ENCODE peak calls at places on chromosome 20, in four cellular contexts. One of them, this sample, is unnamed.
A peak's percentile ranks its signal among the peaks of the same experiment; 100 is the strongest.

GRCh38 chr20:2822073-2822472 is 5.9 kb downstream of the TMEM239 start:
- DNase-seq in GM12878: no peak
- DNase-seq in SK-N-SH: no peak
- DNase-seq in K562: peak; percentile 23
- DNase-seq in this sample: no peak

GRCh38 chr20:58975353-58975752 is 5.7 kb upstream of the NELFCD start:
- DNase-seq in K562: no peak
- DNase-seq in SK-N-SH: no peak
- DNase-seq in GM12878: no peak
- DNase-seq in this sample: no peak

GRCh38 chr20:62405108-62405980 is 1.7 kb downstream of the CABLES2 start:
- DNase-seq in SK-N-SH: peak; percentile 87
- DNase-seq in GM12878: no peak
- DNase-seq in K562: no peak
- DNase-seq in this sample: peak; percentile 68

GRCh38 chr20:39775110-39775509 is 813.0 kb downstream of the DHX35 start:
- DNase-seq in K562: no peak
- DNase-seq in GM12878: no peak
- DNase-seq in SK-N-SH: no peak
- DNase-seq in this sample: no peak

GRCh38 chr20:62678553-62678952 is 30.1 kb upstream of the NTSR1 start:
- DNase-seq in GM12878: no peak
- DNase-seq in SK-N-SH: no peak
- DNase-seq in K562: no peak
- DNase-seq in this sample: no peak

GRCh38 chr20:31987744-31988143 is 19.8 kb downstream of the XKR7 start:
- DNase-seq in SK-N-SH: no peak
- DNase-seq in K562: no peak
- DNase-seq in GM12878: no peak
- DNase-seq in this sample: no peak

GRCh38 chr20:43570496-43570895 is 11.7 kb downstream of the SGK2 start:
- DNase-seq in SK-N-SH: no peak
- DNase-seq in GM12878: no peak
- DNase-seq in K562: no peak
- DNase-seq in this sample: no peak

GRCh38 chr20:49471397-49471796 is 11.1 kb downstream of the KCNB1 start:
- DNase-seq in SK-N-SH: no peak
- DNase-seq in GM12878: no peak
- DNase-seq in K562: no peak
- DNase-seq in this sample: no peak

GRCh38 chr20:36462440-36463211 is 78.7 kb upstream of the MYL9 start:
- DNase-seq in K562: no peak
- DNase-seq in SK-N-SH: peak; percentile 59
- DNase-seq in GM12878: no peak
- DNase-seq in this sample: no peak

DNA sequence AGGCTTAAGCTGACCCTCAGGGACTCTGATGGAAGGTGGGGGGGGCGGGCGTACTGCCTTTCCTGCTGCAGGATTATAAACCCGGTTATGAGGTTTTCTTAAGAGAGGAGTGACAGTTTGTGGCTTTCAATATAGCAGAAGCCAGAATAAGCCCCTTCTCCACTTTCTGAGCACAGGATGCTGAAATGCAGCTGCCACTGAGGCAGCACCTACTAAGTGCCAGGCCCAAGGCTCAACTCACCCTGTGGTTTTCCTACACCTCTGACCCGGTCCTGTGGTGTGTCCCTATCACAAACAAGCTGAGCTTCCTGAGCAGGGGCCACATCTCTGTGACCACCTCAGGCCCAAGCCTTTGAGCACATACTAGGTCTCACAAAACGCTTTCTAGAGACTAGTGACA is 59.6 kb upstream of the NFATC2 start:
- DNase-seq in SK-N-SH: no peak
- DNase-seq in K562: no peak
- DNase-seq in GM12878: no peak
- DNase-seq in this sample: no peak
- TF ChIP-seq USF1 in SK-N-SH: no peak
- TF ChIP-seq USF1 in K562: no peak
- TF ChIP-seq USF1 in GM12878: no peak
- TF ChIP-seq USF1 in this sample: no peak

GRCh38 chr20:34604980-34605788 is 46.7 kb downstream of the MAP1LC3A start:
- DNase-seq in K562: no peak
- DNase-seq in GM12878: no peak
- DNase-seq in SK-N-SH: peak; percentile 48
- DNase-seq in this sample: no peak

GRCh38 chr20:34600892-34601653 is 42.6 kb downstream of the MAP1LC3A start:
- DNase-seq in SK-N-SH: no peak
- DNase-seq in K562: no peak
- DNase-seq in GM12878: no peak
- DNase-seq in this sample: no peak

GRCh38 chr20:34607066-34607465 is 48.5 kb downstream of the MAP1LC3A start:
- DNase-seq in SK-N-SH: no peak
- DNase-seq in GM12878: no peak
- DNase-seq in K562: no peak
- DNase-seq in this sample: no peak
- TF ChIP-seq USF1 in SK-N-SH: no peak
- TF ChIP-seq USF1 in GM12878: no peak
- TF ChIP-seq USF1 in K562: no peak
- TF ChIP-seq USF1 in this sample: no peak

GRCh38 chr20:10488436-10489053 is 53.4 kb downstream of the SLX4IP start:
- DNase-seq in GM12878: no peak
- DNase-seq in K562: no peak
- DNase-seq in SK-N-SH: no peak
- DNase-seq in this sample: no peak

GRCh38 chr20:10489853-10490627 is 54.9 kb downstream of the SLX4IP start:
- DNase-seq in SK-N-SH: no peak
- DNase-seq in K562: no peak
- DNase-seq in GM12878: no peak
- DNase-seq in this sample: no peak

GRCh38 chr20:10490706-10491105 is 55.6 kb downstream of the SLX4IP start:
- DNase-seq in GM12878: no peak
- DNase-seq in K562: no peak
- DNase-seq in SK-N-SH: no peak
- DNase-seq in this sample: no peak

GRCh38 chr20:10483691-10484090 is 48.6 kb downstream of the SLX4IP start:
- DNase-seq in SK-N-SH: no peak
- DNase-seq in K562: no peak
- DNase-seq in GM12878: no peak
- DNase-seq in this sample: no peak

DNA sequence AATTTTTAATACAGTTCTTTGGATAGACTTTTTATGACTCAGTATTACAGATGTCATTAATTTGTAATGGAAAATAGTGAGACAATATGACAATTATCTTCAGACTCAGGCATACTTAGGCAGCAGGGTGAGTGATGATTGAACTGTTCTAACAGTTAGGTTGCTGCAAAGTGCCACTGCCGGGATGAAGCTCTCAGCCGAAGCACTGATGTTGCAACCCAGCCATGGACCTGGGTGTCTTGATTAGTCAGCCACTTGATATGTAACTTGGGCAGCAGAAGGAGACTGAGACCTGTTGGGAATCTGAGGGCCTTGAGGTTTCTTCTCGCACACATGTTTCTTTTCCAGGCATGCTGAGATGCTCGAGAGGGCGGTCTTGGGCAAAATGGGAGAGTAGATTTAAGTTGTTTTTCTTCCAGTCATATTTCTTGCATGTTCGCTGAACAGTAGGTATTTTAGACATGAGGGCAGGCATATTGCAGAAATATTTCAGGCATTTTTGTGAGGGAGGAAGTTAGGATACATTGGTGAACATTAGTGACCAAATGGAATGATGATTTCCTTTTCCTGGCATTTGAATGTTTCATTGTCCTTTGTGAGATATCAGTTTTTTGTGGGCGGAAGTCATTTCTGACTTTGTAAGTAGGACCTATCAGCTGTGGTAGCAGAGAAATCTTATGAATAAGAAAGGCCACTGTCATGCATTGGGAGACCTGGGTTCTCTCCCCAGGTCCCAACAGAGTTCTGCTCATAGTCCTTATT is 52.4 kb downstream of the SLX4IP start:
- DNase-seq in K562: no peak
- DNase-seq in SK-N-SH: no peak
- DNase-seq in GM12878: no peak
- DNase-seq in this sample: no peak
- TF ChIP-seq USF1 in K562: no peak
- TF ChIP-seq USF1 in SK-N-SH: no peak
- TF ChIP-seq USF1 in GM12878: no peak
- TF ChIP-seq USF1 in this sample: no peak

GRCh38 chr20:19823216-19823615 is 65.2 kb downstream of the RIN2 start:
- DNase-seq in K562: no peak
- DNase-seq in SK-N-SH: no peak
- DNase-seq in GM12878: no peak
- DNase-seq in this sample: no peak
- TF ChIP-seq USF1 in K562: no peak
- TF ChIP-seq USF1 in SK-N-SH: no peak
- TF ChIP-seq USF1 in GM12878: no peak
- TF ChIP-seq USF1 in this sample: no peak

GRCh38 chr20:12156252-12156651 is 238.6 kb downstream of the BTBD3 start:
- DNase-seq in K562: no peak
- DNase-seq in GM12878: no peak
- DNase-seq in SK-N-SH: no peak
- DNase-seq in this sample: no peak

GRCh38 chr20:12153616-12154015 is 235.9 kb downstream of the BTBD3 start:
- DNase-seq in GM12878: no peak
- DNase-seq in K562: no peak
- DNase-seq in SK-N-SH: no peak
- DNase-seq in this sample: no peak

GRCh38 chr20:12152996-12153395 is 235.3 kb downstream of the BTBD3 start:
- DNase-seq in SK-N-SH: no peak
- DNase-seq in K562: no peak
- DNase-seq in GM12878: no peak
- DNase-seq in this sample: no peak
- TF ChIP-seq USF1 in SK-N-SH: no peak
- TF ChIP-seq USF1 in K562: no peak
- TF ChIP-seq USF1 in GM12878: no peak
- TF ChIP-seq USF1 in this sample: no peak

GRCh38 chr20:51376121-51376520 is 166.4 kb downstream of the NFATC2 start:
- DNase-seq in SK-N-SH: no peak
- DNase-seq in K562: no peak
- DNase-seq in GM12878: no peak
- DNase-seq in this sample: no peak
- TF ChIP-seq USF1 in SK-N-SH: no peak
- TF ChIP-seq USF1 in K562: peak; percentile 23
- TF ChIP-seq USF1 in GM12878: no peak
- TF ChIP-seq USF1 in this sample: no peak

DNA sequence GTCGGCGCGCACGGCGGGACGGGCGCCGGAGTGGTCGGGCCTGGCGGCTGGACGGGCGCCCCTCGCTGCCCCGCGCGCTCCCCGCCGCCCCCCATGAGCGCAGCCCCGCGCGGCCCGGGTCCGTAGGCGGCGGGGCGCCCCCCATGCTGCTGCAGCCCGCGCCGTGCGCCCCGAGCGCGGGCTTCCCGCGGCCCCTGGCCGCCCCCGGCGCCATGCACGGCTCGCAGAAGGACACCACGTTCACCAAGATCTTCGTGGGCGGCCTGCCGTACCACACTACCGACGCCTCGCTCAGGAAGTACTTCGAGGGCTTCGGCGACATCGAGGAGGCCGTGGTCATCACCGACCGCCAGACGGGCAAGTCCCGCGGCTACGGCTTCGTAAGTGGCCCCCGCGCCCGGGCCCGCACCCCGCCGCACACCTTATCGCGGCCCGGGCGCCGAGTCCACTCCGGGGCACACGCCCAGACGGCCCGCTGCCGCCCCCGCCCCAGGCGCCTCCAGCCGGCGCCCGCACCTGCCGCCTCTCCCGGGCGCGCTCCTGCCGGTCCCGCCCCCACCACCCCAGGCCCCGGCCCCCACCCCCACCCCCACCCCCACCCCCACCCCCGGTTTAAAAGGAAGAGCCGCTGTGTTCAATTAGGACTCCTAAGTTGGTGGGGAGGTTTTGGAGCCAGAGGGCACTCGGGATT is 388 bp downstream of the RBM38 start:
- DNase-seq in GM12878: no peak
- DNase-seq in SK-N-SH: peak; percentile 71
- DNase-seq in K562: peak; percentile 74
- DNase-seq in this sample: no peak
- TF ChIP-seq USF1 in GM12878: no peak
- TF ChIP-seq USF1 in SK-N-SH: no peak
- TF ChIP-seq USF1 in K562: no peak
- TF ChIP-seq USF1 in this sample: no peak

DNA sequence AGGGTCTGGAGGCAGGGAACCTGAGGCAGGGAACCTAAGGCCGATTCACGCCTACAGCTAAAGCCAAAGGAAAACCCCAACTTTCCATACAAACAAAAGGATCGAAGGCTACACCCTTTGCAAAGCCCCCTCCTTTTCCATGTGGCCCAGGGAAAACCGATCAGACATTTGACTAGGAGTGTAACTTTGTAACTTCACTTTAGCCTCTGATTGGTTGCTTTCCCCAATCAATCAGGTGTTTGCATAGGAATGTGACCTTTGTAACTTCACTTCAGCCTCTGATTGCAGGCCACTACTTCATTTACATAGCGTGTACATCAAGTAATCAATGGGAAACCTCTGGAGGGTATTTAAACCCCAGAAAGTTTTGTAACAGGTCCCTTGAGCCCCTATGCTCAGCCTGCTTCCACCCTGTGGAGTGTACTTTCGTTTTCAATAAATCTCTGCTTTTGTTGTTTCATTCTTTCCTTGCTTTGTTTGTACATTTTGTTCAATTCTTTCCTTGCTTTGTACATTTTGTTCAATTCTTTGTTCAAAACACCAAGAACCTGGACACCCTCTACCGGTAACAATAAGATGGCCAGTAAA is 43.3 kb downstream of the CHD6 start:
- DNase-seq in GM12878: no peak
- DNase-seq in K562: no peak
- DNase-seq in SK-N-SH: no peak
- DNase-seq in this sample: no peak
- TF ChIP-seq USF1 in GM12878: no peak
- TF ChIP-seq USF1 in K562: no peak
- TF ChIP-seq USF1 in SK-N-SH: no peak
- TF ChIP-seq USF1 in this sample: no peak

DNA sequence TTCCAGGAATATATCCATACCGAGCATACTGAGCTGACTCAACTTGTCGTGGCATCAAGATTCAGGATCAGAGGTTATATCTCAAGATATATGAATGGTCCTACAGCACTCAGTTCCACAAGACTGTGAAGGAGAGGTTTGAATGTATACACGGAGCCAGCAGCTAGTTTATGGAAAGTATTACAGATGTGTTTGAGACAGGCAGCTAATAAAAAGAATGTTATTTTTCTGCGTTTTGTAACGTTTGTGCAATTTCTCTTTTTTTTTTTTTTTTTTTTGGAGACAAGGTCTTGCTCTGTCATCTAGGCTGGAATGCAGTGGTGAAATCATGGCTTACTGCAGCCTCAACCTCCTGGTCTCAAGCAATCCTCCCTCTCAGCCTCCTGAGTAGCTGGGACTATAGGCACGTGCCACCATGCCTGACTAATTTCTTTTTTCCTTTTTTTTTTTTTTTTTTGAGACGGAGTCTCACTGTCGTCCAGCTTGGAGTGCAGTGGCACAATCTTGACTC is 3.4 kb upstream of the FAM110A start:
- DNase-seq in SK-N-SH: no peak
- DNase-seq in K562: no peak
- DNase-seq in GM12878: no peak
- DNase-seq in this sample: no peak
- TF ChIP-seq USF1 in SK-N-SH: no peak
- TF ChIP-seq USF1 in K562: no peak
- TF ChIP-seq USF1 in GM12878: no peak
- TF ChIP-seq USF1 in this sample: no peak

This sample was measured in WTC11.